ENCODE peak calls at places on chromosomes 11 and 22, in four cellular contexts. L, V, B and H are unnamed samples. For H3K4me1, the result is how much of the 10 kb centered on the place peaks cover.

GRCh38 chr11:32353884-32354283 is 81.5 kb downstream of the WT1 start:
- DNase-seq in L (no peak), V (no peak), B (no peak), H (no peak)

GRCh38 chr22:20128902-20129746 is 2.5 kb upstream of the ZDHHC8 start:
- DNase-seq in V (no peak), L (peak), B (peak), H (no peak)

GRCh38 chr11:72940417-72940816 is 126.2 kb downstream of the ATG16L2 start:
- DNase-seq in V (no peak), B (no peak), L (no peak), H (no peak)

GRCh38 chr11:100878474-100878873 is 191.4 kb downstream of the ARHGAP42 start:
- DNase-seq in V (no peak), B (no peak), L (peak), H (no peak)

GRCh38 chr11:126194121-126194543 is 17.3 kb downstream of the RPUSD4 start:
- DNase-seq in V (no peak), B (peak), L (peak), H (no peak)

GRCh38 chr11:96338910-96339703 is 3.9 kb downstream of the MAML2 start:
- DNase-seq in L (peak), V (peak), B (peak), H (no peak)

GRCh38 chr11:87604350-87604749 is 566.6 kb downstream of the TMEM135 start:
- DNase-seq in L (no peak), B (no peak), V (no peak), H (no peak)

GRCh38 chr11:8271106-8271886 is 7.6 kb upstream of the LMO1 start:
- DNase-seq in L (no peak), B (no peak), V (no peak), H (no peak)

GRCh38 chr11:13135385-13136271 is 126.5 kb downstream of the RASSF10 start:
- DNase-seq in V (no peak), L (peak), B (no peak), H (no peak)

GRCh38 chr11:133500936-133501335 is 31.4 kb downstream of the OPCML start:
- DNase-seq in B (no peak), L (no peak), V (no peak), H (no peak)

GRCh38 chr11:18313985-18314763 is 7.8 kb downstream of the HPS5 start:
- DNase-seq in L (peak), V (no peak), B (no peak), H (no peak)

GRCh38 chr11:61728940-61729219 is 23.6 kb upstream of the MYRF start:
- DNase-seq in L (peak), B (peak), V (no peak), H (peak)

GRCh38 chr11:133913761-133914160 is 43.0 kb downstream of the IGSF9B start:
- DNase-seq in L (no peak), B (no peak), V (no peak), H (peak)

GRCh38 chr22:27135582-27135981 is 478.2 kb downstream of the MIAT start:
- DNase-seq in B (no peak), V (no peak), L (peak), H (no peak)

GRCh38 chr11:76637491-76638266 is 32.9 kb downstream of the LRRC32 start:
- DNase-seq in L (no peak), B (no peak), V (peak), H (peak)

GRCh38 chr11:26805001-26805400 is 83.1 kb upstream of the SLC5A12 start:
- DNase-seq in L (no peak), V (no peak), B (no peak), H (no peak)

GRCh38 chr22:40302149-40302548 is 44.2 kb upstream of the ADSL start:
- DNase-seq in L (no peak), B (no peak), V (no peak), H (no peak)

GRCh38 chr22:38868886-38869381 is 3.1 kb downstream of the CBX6 start:
- DNase-seq in V (peak), L (peak), B (peak), H (peak)

GRCh38 chr11:66313321-66314185 is 3.3 kb downstream of the CD248 start:
- DNase-seq in B (no peak), L (peak), V (no peak), H (peak)

GRCh38 chr22:27531782-27532530 is 269.6 kb downstream of the MN1 start:
- DNase-seq in L (peak), B (peak), V (no peak), H (no peak)

GRCh38 chr22:42169055-42169469 is 38.5 kb upstream of the CYP2D6 start:
- DNase-seq in V (peak), L (peak), B (peak), H (no peak)

GRCh38 chr22:29272624-29273023 is 4.6 kb downstream of the EWSR1 start:
- DNase-seq in B (no peak), V (no peak), L (no peak), H (no peak)

GRCh38 chr11:2837096-2837601 is 48.4 kb downstream of the CDKN1C start:
- DNase-seq in L (peak), V (peak), B (peak), H (peak)

GRCh38 chr22:28299760-28300159 is 379.9 kb downstream of the TTC28 start:
- DNase-seq in V (no peak), B (no peak), L (peak), H (no peak)

GRCh38 chr22:19942886-19943664 is 1.5 kb upstream of the TXNRD2 start:
- DNase-seq in B (peak), L (peak), V (no peak), H (peak)

GRCh38 chr11:5362017-5362625 is 10.8 kb downstream of the OR51B6 start:
- DNase-seq in B (no peak), V (no peak), L (no peak), H (no peak)

GRCh38 chr11:79404325-79404724 is 36.5 kb downstream of the TENM4 start:
- DNase-seq in B (no peak), L (peak), V (no peak), H (no peak)

GRCh38 chr22:50317674-50318073 is 9.1 kb downstream of the DENND6B start:
- DNase-seq in L (no peak), B (no peak), V (no peak), H (peak)

GRCh38 chr11:128825050-128825806 is 41.9 kb downstream of the KCNJ1 start:
- DNase-seq in V (no peak), B (no peak), L (no peak), H (peak)

GRCh38 chr11:57131080-57131790 is 50.5 kb upstream of the LRRC55 start:
- DNase-seq in V (no peak), L (peak), B (peak), H (no peak)

GRCh38 chr22:43923191-43923590 is 414 bp upstream of the PNPLA3 start:
- DNase-seq in V (no peak), B (no peak), L (peak), H (no peak)

GRCh38 chr11:17734986-17735822 is 623 bp downstream of the KCNC1 start:
- DNase-seq in V (peak), B (peak), L (peak), H (peak)

GRCh38 chr11:19013181-19013857 is 47.2 kb downstream of the MRGPRX2 start:
- DNase-seq in B (peak), L (no peak), V (no peak), H (no peak)

GRCh38 chr11:23973244-23973643 is 523.6 kb upstream of the LUZP2 start:
- DNase-seq in L (no peak), B (no peak), V (no peak), H (no peak)

GRCh38 chr11:48169706-48170105 is 46.9 kb upstream of the OR4B1 start:
- DNase-seq in V (no peak), B (no peak), L (no peak), H (no peak)

GRCh38 chr11:69640260-69640994 is 529 bp upstream of the CCND1 start:
- DNase-seq in L (peak), B (peak), V (no peak), H (peak)

GRCh38 chr11:69637956-69638871 is 2.7 kb upstream of the CCND1 start:
- DNase-seq in L (peak), V (peak), B (peak), H (peak)

GRCh38 chr11:69640995-69641581 is at the start of gene CCND1:
- DNase-seq in B (peak), L (peak), V (peak), H (peak)

GRCh38 chr11:69638941-69639681 is 1.8 kb upstream of the CCND1 start:
- DNase-seq in B (peak), L (peak), V (peak), H (peak)

DNA sequence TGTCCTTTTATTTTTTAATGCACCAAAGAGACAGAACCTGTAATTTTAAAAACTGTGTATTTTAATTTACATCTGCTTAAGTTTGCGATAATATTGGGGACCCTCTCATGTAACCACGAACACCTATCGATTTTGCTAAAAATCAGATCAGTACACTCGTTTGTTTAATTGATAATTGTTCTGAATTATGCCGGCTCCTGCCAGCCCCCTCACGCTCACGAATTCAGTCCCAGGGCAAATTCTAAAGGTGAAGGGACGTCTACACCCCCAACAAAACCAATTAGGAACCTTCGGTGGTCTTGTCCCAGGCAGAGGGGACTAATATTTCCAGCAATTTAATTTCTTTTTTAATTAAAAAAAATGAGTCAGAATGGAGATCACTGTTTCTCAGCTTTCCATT is 1.1 kb upstream of the CCND1 start:
- DNase-seq in B (no peak), V (no peak), L (no peak), H (no peak)
- H3K27ac ChIP-seq in B (peak), V (peak), L (peak), H (no peak)

DNA sequence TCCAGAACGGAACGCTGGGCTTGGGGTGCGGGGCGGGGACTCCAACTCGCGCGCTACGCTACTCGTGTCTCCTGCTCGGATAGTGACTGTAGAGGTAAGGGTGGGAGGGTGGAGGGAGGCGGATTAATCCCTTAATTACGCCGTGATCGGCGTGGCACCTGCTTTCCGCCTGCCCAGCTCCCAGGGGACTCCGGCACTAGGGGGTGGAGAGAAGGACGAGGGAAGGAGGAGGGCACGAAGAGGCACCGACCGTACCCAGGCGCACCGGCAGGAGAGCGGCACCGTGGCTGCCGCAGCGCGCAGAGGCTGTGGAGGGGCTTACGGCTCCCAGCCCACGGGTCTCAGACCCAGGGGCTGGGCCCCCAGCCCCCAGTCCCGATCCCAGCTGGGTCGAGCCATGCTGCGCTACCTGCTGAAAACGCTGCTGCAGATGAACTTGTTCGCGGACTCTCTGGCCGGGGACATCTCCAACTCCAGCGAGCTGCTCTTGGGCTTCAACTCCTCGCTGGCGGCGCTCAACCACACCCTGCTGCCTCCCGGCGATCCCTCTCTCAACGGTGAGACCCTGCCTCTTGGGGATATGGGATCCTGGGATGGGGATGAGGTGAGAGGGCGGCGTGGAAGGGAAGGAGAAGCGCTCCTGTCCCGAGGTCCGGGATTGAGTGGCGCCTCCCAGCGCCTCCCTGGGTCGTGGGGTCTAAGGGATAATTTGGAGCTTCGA is at the start of gene ROBO3:
- DNase-seq in L (no peak), V (no peak), B (no peak), H (peak)
- H3K4me1 ChIP-seq in L (under half), V (half or more), B (under half), H (under half)

GRCh38 chr22:21719024-21719423 is 16.6 kb downstream of the YPEL1 start:
- DNase-seq in V (no peak), L (no peak), B (no peak), H (no peak)
- H3K27ac ChIP-seq in V (no peak), L (no peak), B (no peak), H (no peak)

GRCh38 chr11:85663781-85664560 is 958 bp downstream of the CREBZF start:
- DNase-seq in L (peak), B (peak), V (peak), H (peak)

GRCh38 chr11:85664561-85665481 is at the start of gene CREBZF:
- DNase-seq in V (peak), B (peak), L (peak), H (peak)

GRCh38 chr11:85661972-85662664 is 2.8 kb downstream of the CREBZF start:
- DNase-seq in L (peak), V (no peak), B (no peak), H (no peak)

GRCh38 chr11:85665756-85666155 is 827 bp upstream of the CREBZF start:
- DNase-seq in B (no peak), L (no peak), V (no peak), H (no peak)

GRCh38 chr11:85663080-85663729 is 1.7 kb downstream of the CREBZF start:
- DNase-seq in B (no peak), L (peak), V (no peak), H (no peak)
- H3K4me1 ChIP-seq in B (under half), L (under half), V (half or more), H (under half)

GRCh38 chr11:3904228-3904627 is 48.8 kb downstream of the STIM1 start:
- DNase-seq in L (peak), V (no peak), B (peak), H (no peak)

GRCh38 chr11:3903207-3903896 is 47.9 kb downstream of the STIM1 start:
- DNase-seq in B (peak), L (no peak), V (no peak), H (no peak)

GRCh38 chr11:3905080-3905953 is 49.9 kb downstream of the STIM1 start:
- DNase-seq in V (no peak), B (peak), L (peak), H (no peak)

GRCh38 chr11:3901249-3902025 is 46.0 kb downstream of the STIM1 start:
- DNase-seq in L (no peak), B (no peak), V (no peak), H (no peak)

DNA sequence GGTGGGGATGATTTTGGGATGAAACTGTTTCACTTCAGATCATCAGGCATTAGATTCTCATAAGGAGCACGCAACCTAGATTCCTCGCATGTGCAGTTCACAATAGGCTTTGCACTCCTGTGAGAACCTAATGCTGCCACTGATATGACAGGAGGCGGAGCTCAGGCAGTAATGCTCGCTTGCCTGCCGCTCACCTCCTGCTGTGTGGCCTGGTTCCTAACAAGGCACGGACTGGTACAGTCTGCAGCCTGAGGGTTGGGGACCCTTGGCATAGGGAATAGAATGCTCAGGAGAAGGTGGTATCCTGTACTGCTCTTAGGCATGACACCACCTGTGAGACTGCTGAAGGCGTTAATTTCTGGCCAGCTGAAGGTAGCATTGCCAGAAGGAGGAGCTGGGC is 47.0 kb downstream of the STIM1 start:
- DNase-seq in B (no peak), L (no peak), V (no peak), H (no peak)
- H3K27ac ChIP-seq in B (no peak), L (no peak), V (peak), H (no peak)

GRCh38 chr22:36015155-36015805 is 13.3 kb downstream of the RBFOX2 start:
- DNase-seq in L (no peak), B (no peak), V (no peak), H (no peak)
- H3K4me1 ChIP-seq in L (half or more), B (under half), V (under half), H (under half)

DNA sequence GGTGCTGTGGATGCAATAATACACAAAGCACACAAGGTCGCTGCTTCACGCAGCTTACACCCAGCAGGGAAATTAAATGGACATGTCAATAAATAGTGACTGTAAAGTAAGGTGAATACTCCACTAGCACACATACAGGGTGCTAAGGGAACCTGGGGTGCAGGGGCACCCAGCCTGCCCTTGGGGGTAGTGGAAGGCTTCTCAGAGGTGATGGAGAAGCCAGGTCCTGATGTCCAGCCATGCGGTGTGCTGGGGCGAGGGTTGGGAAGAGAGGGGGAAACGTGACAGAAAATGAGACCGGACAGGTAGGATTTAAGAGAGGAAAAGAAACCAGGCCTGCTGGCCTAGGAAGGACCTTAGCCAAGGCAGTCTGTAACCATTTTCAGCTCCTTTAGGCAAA is 200.5 kb downstream of the GRIK4 start:
- DNase-seq in V (no peak), B (no peak), L (no peak), H (no peak)
- H3K27ac ChIP-seq in V (no peak), B (no peak), L (no peak), H (no peak)

GRCh38 chr11:114090225-114090624 is 30.7 kb downstream of the ZBTB16 start:
- DNase-seq in L (no peak), B (no peak), V (no peak), H (no peak)
- H3K4me1 ChIP-seq in L (under half), B (under half), V (half or more), H (under half)

GRCh38 chr22:36781656-36782627 is 6.0 kb upstream of the IFT27 start:
- DNase-seq in L (peak), V (peak), B (peak), H (peak)
- H3K27ac ChIP-seq in L (peak), V (no peak), B (no peak), H (peak)